ENCODE peak calls at places on chromosomes 11 and 22, in four cellular contexts. D, U, I and E are unnamed samples.

GRCh38 chr22:47687364-47687655 is 924.9 kb downstream of the TBC1D22A start:
- DNase-seq in U (no peak), D (no peak), I (no peak), E (no peak)

GRCh38 chr11:79458712-79459111 is 17.9 kb upstream of the TENM4 start:
- DNase-seq in D (no peak), I (no peak), U (no peak), E (no peak)

GRCh38 chr11:116109228-116109627 is 605.0 kb upstream of the CADM1 start:
- DNase-seq in D (peak), U (no peak), I (no peak), E (peak)

GRCh38 chr11:66051371-66051765 is 796 bp upstream of the SF3B2 start:
- DNase-seq in D (no peak), I (no peak), U (no peak), E (no peak)

GRCh38 chr11:18641677-18642076 is 7.5 kb upstream of the SPTY2D1 start:
- DNase-seq in D (no peak), I (no peak), U (no peak), E (no peak)

GRCh38 chr11:131356201-131356600 is 14.2 kb upstream of the NTM start:
- DNase-seq in I (no peak), D (no peak), U (no peak), E (no peak)

GRCh38 chr22:37782340-37783168 is 25.2 kb upstream of the GCAT start:
- DNase-seq in I (peak), U (no peak), D (peak), E (no peak)

GRCh38 chr11:29061452-29061851 is 953.3 kb downstream of the METTL15 start:
- DNase-seq in I (no peak), D (no peak), U (no peak), E (no peak)

GRCh38 chr11:73258104-73258684 is 13.9 kb upstream of the P2RY6 start:
- DNase-seq in U (no peak), D (no peak), I (no peak), E (no peak)

GRCh38 chr11:11813288-11813962 is 28.3 kb upstream of the USP47 start:
- DNase-seq in U (no peak), I (peak), D (no peak), E (peak)

GRCh38 chr22:26642465-26643367 is 14.7 kb upstream of the MIAT start:
- DNase-seq in D (peak), U (no peak), I (no peak), E (no peak)

GRCh38 chr11:122796128-122796717 is 42.1 kb upstream of the CRTAM start:
- DNase-seq in I (peak), U (no peak), D (peak), E (peak)

GRCh38 chr11:119193626-119194025 is 8.4 kb downstream of the NHERF4 start:
- DNase-seq in U (no peak), I (no peak), D (no peak), E (no peak)

GRCh38 chr22:35587447-35587870 is 29.7 kb downstream of the MB start:
- DNase-seq in U (no peak), D (no peak), I (no peak), E (no peak)

GRCh38 chr11:45930031-45930794 is 7.8 kb downstream of the LARGE2 start:
- DNase-seq in I (no peak), D (no peak), U (peak), E (no peak)

GRCh38 chr22:37132773-37133172 is 16.9 kb downstream of the IL2RB start:
- DNase-seq in I (no peak), D (no peak), U (no peak), E (no peak)

GRCh38 chr11:819943-820649 is 1.4 kb downstream of the PNPLA2 start:
- DNase-seq in U (no peak), I (peak), D (peak), E (peak)

GRCh38 chr11:2533642-2534115 is 88.9 kb downstream of the KCNQ1 start:
- DNase-seq in U (no peak), D (peak), I (peak), E (no peak)

GRCh38 chr11:133824593-133824992 is 20.7 kb downstream of the SPATA19 start:
- DNase-seq in U (no peak), D (no peak), I (no peak), E (no peak)

GRCh38 chr11:76543006-76543703 is 98.3 kb downstream of the EMSY start:
- DNase-seq in I (no peak), U (no peak), D (peak), E (no peak)

GRCh38 chr22:31861226-31861840 is 83.0 kb upstream of the YWHAH start:
- DNase-seq in D (no peak), U (no peak), I (no peak), E (no peak)

GRCh38 chr11:105611837-105612480 is 2.1 kb downstream of the GRIA4 start:
- DNase-seq in U (no peak), I (no peak), D (no peak), E (no peak)

GRCh38 chr22:29782061-29782845 is 15.1 kb downstream of the UQCR10 start:
- DNase-seq in D (no peak), I (peak), U (no peak), E (no peak)

GRCh38 chr22:28112548-28113043 is 193.5 kb upstream of the PITPNB start:
- DNase-seq in I (peak), D (peak), U (no peak), E (no peak)

GRCh38 chr11:12017243-12017678 is 8.8 kb upstream of the DKK3 start:
- DNase-seq in U (no peak), I (no peak), D (no peak), E (no peak)

GRCh38 chr11:71251761-71252433 is 480 bp downstream of the SHANK2 start:
- DNase-seq in D (peak), I (no peak), U (no peak), E (peak)

GRCh38 chr22:49480896-49481650 is 346.6 kb downstream of the BRD1 start:
- DNase-seq in I (no peak), U (no peak), D (peak), E (no peak)

GRCh38 chr22:30214703-30215405 is 31.7 kb downstream of the LIF start:
- DNase-seq in I (no peak), U (no peak), D (no peak), E (no peak)

GRCh38 chr11:45658292-45658991 is 7.0 kb downstream of the CHST1 start:
- DNase-seq in U (no peak), I (peak), D (no peak), E (no peak)

GRCh38 chr22:25741692-25742626 is at the start of gene MYO18B:
- DNase-seq in I (no peak), U (no peak), D (peak), E (no peak)

GRCh38 chr11:35418847-35419712 is at the start of gene SLC1A2:
- DNase-seq in U (no peak), D (no peak), I (no peak), E (peak)

GRCh38 chr11:134792677-134793076 is 380.6 kb upstream of the B3GAT1 start:
- DNase-seq in I (no peak), U (no peak), D (no peak), E (no peak)

GRCh38 chr11:108870373-108871020 is 205.6 kb downstream of the DDX10 start:
- DNase-seq in I (peak), U (no peak), D (no peak), E (peak)

GRCh38 chr22:16808744-16809143 is 16.5 kb downstream of the XKR3 start:
- DNase-seq in D (peak), U (no peak), I (no peak), E (no peak)

GRCh38 chr22:46826438-46826837 is 64.0 kb downstream of the TBC1D22A start:
- DNase-seq in I (no peak), U (no peak), D (no peak), E (no peak)

GRCh38 chr11:69635804-69636511 is 5.0 kb upstream of the CCND1 start:
- DNase-seq in D (no peak), U (no peak), I (no peak), E (no peak)

GRCh38 chr11:69012092-69013008 is 696 bp downstream of the MRGPRF start:
- DNase-seq in D (no peak), I (no peak), U (no peak), E (no peak)

GRCh38 chr11:113204280-113204679 is 110.1 kb upstream of the TTC12 start:
- DNase-seq in D (no peak), U (no peak), I (no peak), E (no peak)
- TF ChIP-seq POLR2AphosphoS2 in D (no peak), U (no peak), I (no peak), E (no peak)

GRCh38 chr11:22830082-22830414 is 447 bp upstream of the SVIP start:
- DNase-seq in D (no peak), I (no peak), U (no peak), E (no peak)

GRCh38 chr11:22828373-22828772 is 1.2 kb downstream of the SVIP start:
- DNase-seq in I (no peak), D (no peak), U (no peak), E (no peak)

GRCh38 chr11:22832315-22833041 is 2.9 kb upstream of the SVIP start:
- DNase-seq in D (peak), U (no peak), I (peak), E (peak)

DNA sequence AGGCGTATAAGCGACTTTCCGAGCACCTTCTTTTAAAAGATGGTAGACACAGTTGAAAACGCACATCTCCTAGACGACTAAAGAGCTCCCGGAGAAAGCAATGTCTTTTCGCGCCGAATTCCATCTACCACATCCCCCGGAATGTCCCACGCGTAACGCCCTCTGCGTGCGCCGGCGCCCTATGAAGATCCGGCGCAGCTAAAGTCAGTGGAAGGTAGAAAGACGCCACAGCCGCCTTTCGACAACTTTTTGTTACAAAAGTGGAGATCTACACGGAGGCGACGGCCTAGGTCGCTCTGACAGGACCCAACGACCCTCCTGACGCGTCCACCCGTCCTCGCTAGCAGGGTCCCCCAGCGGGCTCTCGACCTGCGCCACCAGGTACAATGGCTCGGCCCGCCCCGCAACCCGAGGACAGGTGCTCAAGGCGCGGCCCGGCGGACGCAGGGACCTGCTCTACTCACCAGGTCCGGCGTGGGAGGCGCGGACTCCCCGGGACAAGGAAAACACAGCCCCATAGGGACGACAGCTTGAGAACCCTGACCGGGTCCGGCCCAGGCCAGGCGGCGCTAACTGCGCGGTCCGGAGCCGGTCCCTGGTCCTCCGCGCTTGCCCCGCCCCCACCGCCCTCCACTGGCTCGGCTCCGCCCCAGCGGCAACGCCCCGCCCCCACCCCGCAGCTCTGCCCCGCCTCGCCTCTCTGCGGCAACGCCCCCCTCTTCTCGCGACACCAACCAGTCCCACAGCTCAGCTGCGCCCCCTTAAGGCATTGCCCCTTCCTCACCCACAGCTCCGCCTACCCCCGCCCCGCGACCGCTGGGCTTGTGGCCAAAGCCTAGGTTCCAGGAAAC is at the start of gene SVIP:
- DNase-seq in U (peak), I (peak), D (peak), E (peak)
- TF ChIP-seq POLR2A in U (peak), I (peak), D (peak), E (peak)

GRCh38 chr11:4018641-4019040 is 76.0 kb upstream of the RRM1 start:
- DNase-seq in D (no peak), I (no peak), U (no peak), E (no peak)
- TF ChIP-seq MAX in D (no peak), I (no peak), U (no peak), E (no peak)

GRCh38 chr11:31500560-31500959 is 8.9 kb downstream of the IMMP1L start:
- DNase-seq in I (no peak), U (no peak), D (no peak), E (no peak)
- TF ChIP-seq POLR2AphosphoS2 in I (no peak), U (no peak), D (no peak), E (no peak)

DNA sequence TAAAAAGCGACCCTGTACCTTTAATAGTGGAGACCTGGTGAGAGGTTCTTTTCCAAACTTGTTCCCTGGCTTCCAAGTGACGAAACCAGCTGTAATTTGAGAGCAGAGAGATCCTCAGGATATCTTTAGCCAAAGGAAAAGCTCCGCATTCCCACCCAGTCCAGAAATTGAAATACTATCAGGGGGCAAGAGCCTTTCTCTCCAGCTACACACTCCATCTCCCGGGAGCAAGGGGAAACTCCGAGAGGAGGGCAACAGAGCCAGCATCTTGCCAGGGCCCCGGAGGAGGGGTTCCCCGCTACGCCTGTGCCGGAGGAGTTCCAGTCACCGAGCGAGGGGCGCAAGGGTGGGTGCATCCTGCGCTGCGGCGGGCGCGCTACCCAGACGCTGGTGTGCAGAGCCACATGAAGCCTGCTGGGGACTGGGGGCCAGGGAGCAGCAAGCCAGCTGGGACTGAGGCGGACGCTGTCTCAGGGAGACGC is at the start of gene FIBIN:
- DNase-seq in D (no peak), I (no peak), U (no peak), E (no peak)
- TF ChIP-seq POLR2A in D (no peak), I (no peak), U (no peak), E (no peak)

GRCh38 chr22:44734278-44734677 is 18.1 kb upstream of the ARHGAP8 start:
- DNase-seq in D (no peak), U (no peak), I (no peak), E (no peak)
- TF ChIP-seq MAX in D (no peak), U (no peak), I (no peak), E (no peak)